ENCODE peak calls at places on chromosome 16, in nine cellular contexts. One of them, this sample, is unnamed.

GRCh38 chr16:89569506-89570341 is 5.8 kb upstream of the CPNE7 start:
- DNase-seq in AG20443: no peak
- DNase-seq in left cardiac atrium: no peak
- DNase-seq in NCI-H1417: no peak
- DNase-seq in activated T-cell treated with anti-CD3 and anti-CD28 coated beads, Interleukin-2, amount 50 U/mL, for 4 hours: no peak
- DNase-seq in A549: no peak
- DNase-seq in AG09309: no peak
- DNase-seq in amygdala: no peak
- DNase-seq in cardiac fibroblast: no peak
- DNase-seq in this sample: no peak

GRCh38 chr16:12679660-12680272 is 123.9 kb downstream of the CPPED1 start:
- DNase-seq in cardiac fibroblast: peak; percentile 20
- DNase-seq in amygdala: no peak
- DNase-seq in left cardiac atrium: no peak
- DNase-seq in activated T-cell treated with anti-CD3 and anti-CD28 coated beads, Interleukin-2, amount 50 U/mL, for 4 hours: no peak
- DNase-seq in AG09309: no peak
- DNase-seq in NCI-H1417: no peak
- DNase-seq in AG20443: no peak
- DNase-seq in A549: no peak
- DNase-seq in this sample: no peak

GRCh38 chr16:66608241-66609138 is 4.0 kb downstream of the CMTM3 start:
- DNase-seq in A549: peak; percentile 85
- DNase-seq in amygdala: peak; percentile 37
- DNase-seq in AG09309: no peak
- DNase-seq in activated T-cell treated with anti-CD3 and anti-CD28 coated beads, Interleukin-2, amount 50 U/mL, for 4 hours: peak; percentile 84
- DNase-seq in AG20443: peak; percentile 94
- DNase-seq in cardiac fibroblast: peak; percentile 91
- DNase-seq in NCI-H1417: peak; percentile 16
- DNase-seq in left cardiac atrium: peak; percentile 90
- DNase-seq in this sample: peak; percentile 94

GRCh38 chr16:11583171-11583570 is 3.5 kb downstream of the LITAF start:
- DNase-seq in activated T-cell treated with anti-CD3 and anti-CD28 coated beads, Interleukin-2, amount 50 U/mL, for 4 hours: no peak
- DNase-seq in NCI-H1417: no peak
- DNase-seq in AG09309: peak; percentile 55
- DNase-seq in A549: no peak
- DNase-seq in AG20443: peak; percentile 34
- DNase-seq in amygdala: no peak
- DNase-seq in left cardiac atrium: no peak
- DNase-seq in cardiac fibroblast: no peak
- DNase-seq in this sample: no peak

GRCh38 chr16:87223656-87224248 is 93.4 kb downstream of the C16orf95 start:
- DNase-seq in AG09309: no peak
- DNase-seq in amygdala: no peak
- DNase-seq in left cardiac atrium: no peak
- DNase-seq in AG20443: no peak
- DNase-seq in activated T-cell treated with anti-CD3 and anti-CD28 coated beads, Interleukin-2, amount 50 U/mL, for 4 hours: no peak
- DNase-seq in A549: no peak
- DNase-seq in cardiac fibroblast: no peak
- DNase-seq in NCI-H1417: no peak
- DNase-seq in this sample: no peak

GRCh38 chr16:2271848-2272461 is 4.0 kb upstream of the RNPS1 start:
- DNase-seq in AG20443: no peak
- DNase-seq in NCI-H1417: no peak
- DNase-seq in cardiac fibroblast: no peak
- DNase-seq in AG09309: no peak
- DNase-seq in left cardiac atrium: no peak
- DNase-seq in activated T-cell treated with anti-CD3 and anti-CD28 coated beads, Interleukin-2, amount 50 U/mL, for 4 hours: no peak
- DNase-seq in amygdala: no peak
- DNase-seq in A549: no peak
- DNase-seq in this sample: no peak

GRCh38 chr16:11639925-11640899 is 28.0 kb upstream of the SNN start:
- DNase-seq in activated T-cell treated with anti-CD3 and anti-CD28 coated beads, Interleukin-2, amount 50 U/mL, for 4 hours: no peak
- DNase-seq in AG20443: peak; percentile 90
- DNase-seq in NCI-H1417: no peak
- DNase-seq in A549: peak; percentile 100
- DNase-seq in amygdala: peak; percentile 53
- DNase-seq in cardiac fibroblast: peak; percentile 99
- DNase-seq in left cardiac atrium: peak; percentile 85
- DNase-seq in AG09309: peak; percentile 97
- DNase-seq in this sample: peak; percentile 70

GRCh38 chr16:11329891-11330290 is 15.4 kb upstream of the RMI2 start:
- DNase-seq in AG09309: no peak
- DNase-seq in amygdala: no peak
- DNase-seq in A549: no peak
- DNase-seq in activated T-cell treated with anti-CD3 and anti-CD28 coated beads, Interleukin-2, amount 50 U/mL, for 4 hours: no peak
- DNase-seq in NCI-H1417: no peak
- DNase-seq in left cardiac atrium: no peak
- DNase-seq in cardiac fibroblast: no peak
- DNase-seq in AG20443: no peak
- DNase-seq in this sample: no peak

GRCh38 chr16:21104124-21104860 is 46.4 kb downstream of the DNAH3 start:
- DNase-seq in cardiac fibroblast: peak; percentile 61
- DNase-seq in activated T-cell treated with anti-CD3 and anti-CD28 coated beads, Interleukin-2, amount 50 U/mL, for 4 hours: no peak
- DNase-seq in AG09309: no peak
- DNase-seq in AG20443: peak; percentile 79
- DNase-seq in amygdala: no peak
- DNase-seq in A549: no peak
- DNase-seq in left cardiac atrium: no peak
- DNase-seq in NCI-H1417: no peak
- DNase-seq in this sample: no peak

GRCh38 chr16:12618515-12618914 is 185.2 kb downstream of the CPPED1 start:
- DNase-seq in left cardiac atrium: no peak
- DNase-seq in amygdala: no peak
- DNase-seq in AG20443: no peak
- DNase-seq in A549: no peak
- DNase-seq in activated T-cell treated with anti-CD3 and anti-CD28 coated beads, Interleukin-2, amount 50 U/mL, for 4 hours: no peak
- DNase-seq in cardiac fibroblast: no peak
- DNase-seq in NCI-H1417: no peak
- DNase-seq in AG09309: no peak
- DNase-seq in this sample: no peak

GRCh38 chr16:57893559-57894389 is 77.2 kb downstream of the CNGB1 start:
- DNase-seq in NCI-H1417: no peak
- DNase-seq in activated T-cell treated with anti-CD3 and anti-CD28 coated beads, Interleukin-2, amount 50 U/mL, for 4 hours: no peak
- DNase-seq in left cardiac atrium: peak; percentile 45
- DNase-seq in cardiac fibroblast: peak; percentile 100
- DNase-seq in A549: peak; percentile 96
- DNase-seq in AG09309: peak; percentile 60
- DNase-seq in amygdala: no peak
- DNase-seq in AG20443: peak; percentile 64
- DNase-seq in this sample: no peak

GRCh38 chr16:10729649-10730048 is 14.0 kb upstream of the NUBP1 start:
- DNase-seq in cardiac fibroblast: peak; percentile 36
- DNase-seq in NCI-H1417: no peak
- DNase-seq in activated T-cell treated with anti-CD3 and anti-CD28 coated beads, Interleukin-2, amount 50 U/mL, for 4 hours: no peak
- DNase-seq in A549: peak; percentile 80
- DNase-seq in left cardiac atrium: no peak
- DNase-seq in AG20443: peak; percentile 71
- DNase-seq in AG09309: peak; percentile 24
- DNase-seq in amygdala: no peak
- DNase-seq in this sample: no peak

GRCh38 chr16:721765-722481 is 977 bp downstream of the ANTKMT start:
- DNase-seq in AG20443: no peak
- DNase-seq in left cardiac atrium: no peak
- DNase-seq in AG09309: no peak
- DNase-seq in cardiac fibroblast: no peak
- DNase-seq in amygdala: no peak
- DNase-seq in activated T-cell treated with anti-CD3 and anti-CD28 coated beads, Interleukin-2, amount 50 U/mL, for 4 hours: no peak
- DNase-seq in NCI-H1417: no peak
- DNase-seq in A549: no peak
- DNase-seq in this sample: no peak

GRCh38 chr16:72936408-72936807 is 111.5 kb downstream of the ZFHX3 start:
- DNase-seq in activated T-cell treated with anti-CD3 and anti-CD28 coated beads, Interleukin-2, amount 50 U/mL, for 4 hours: no peak
- DNase-seq in AG20443: no peak
- DNase-seq in left cardiac atrium: no peak
- DNase-seq in cardiac fibroblast: no peak
- DNase-seq in A549: no peak
- DNase-seq in amygdala: no peak
- DNase-seq in AG09309: no peak
- DNase-seq in NCI-H1417: no peak
- DNase-seq in this sample: no peak

GRCh38 chr16:57538235-57538711 is 1.9 kb upstream of the CCDC102A start:
- DNase-seq in A549: no peak
- DNase-seq in AG20443: no peak
- DNase-seq in left cardiac atrium: peak; percentile 14
- DNase-seq in NCI-H1417: no peak
- DNase-seq in activated T-cell treated with anti-CD3 and anti-CD28 coated beads, Interleukin-2, amount 50 U/mL, for 4 hours: no peak
- DNase-seq in cardiac fibroblast: no peak
- DNase-seq in amygdala: no peak
- DNase-seq in AG09309: no peak
- DNase-seq in this sample: no peak